ENCODE peak calls at places on chromosomes 2 and 18, in four cellular contexts. A is GM12878, M is K562, Q is HepG2. I is an unnamed sample.

GRCh38 chr2:196403471-196403870 is 232.1 kb upstream of the STK17B start:
- DNase-seq in A (no peak), M (no peak), Q (no peak), I (no peak)

GRCh38 chr2:40348665-40349064 is 103.2 kb downstream of the SLC8A1 start:
- DNase-seq in A (no peak), M (no peak), Q (no peak), I (no peak)

GRCh38 chr18:34003687-34004086 is 221.0 kb downstream of the NOL4 start:
- DNase-seq in A (no peak), M (no peak), Q (no peak), I (peak)

GRCh38 chr18:62445386-62445917 is 77.4 kb upstream of the ZCCHC2 start:
- DNase-seq in A (no peak), M (no peak), Q (no peak), I (no peak)

GRCh38 chr2:187586091-187586632 is 31.9 kb upstream of the TFPI start:
- DNase-seq in A (peak), M (no peak), Q (peak), I (no peak)

GRCh38 chr2:234571620-234572407 is 74.9 kb upstream of the ARL4C start:
- DNase-seq in A (no peak), M (no peak), Q (no peak), I (no peak)

GRCh38 chr2:129074526-129074925 is 755.9 kb upstream of the HS6ST1 start:
- DNase-seq in A (no peak), M (no peak), Q (no peak), I (no peak)

GRCh38 chr18:80188643-80189010 is 58.7 kb downstream of the PARD6G start:
- DNase-seq in A (no peak), M (no peak), Q (no peak), I (no peak)

GRCh38 chr18:9392726-9393125 is 58.2 kb downstream of the TWSG1 start:
- DNase-seq in A (no peak), M (no peak), Q (no peak), I (no peak)

GRCh38 chr2:26243643-26244478 is 571 bp downstream of the HADHA start:
- DNase-seq in A (no peak), M (peak), Q (no peak), I (no peak)

GRCh38 chr2:71102981-71103681 is 26.9 kb downstream of the MCEE start:
- DNase-seq in A (no peak), M (no peak), Q (no peak), I (no peak)

GRCh38 chr2:71101656-71102055 is 28.4 kb downstream of the MCEE start:
- DNase-seq in A (no peak), M (no peak), Q (peak), I (no peak)

GRCh38 chr2:71100195-71100964 is 29.6 kb downstream of the MCEE start:
- DNase-seq in A (peak), M (peak), Q (peak), I (peak)
- TF ChIP-seq CREM in A (no peak), M (peak), Q (no peak), I (no peak)

DNA sequence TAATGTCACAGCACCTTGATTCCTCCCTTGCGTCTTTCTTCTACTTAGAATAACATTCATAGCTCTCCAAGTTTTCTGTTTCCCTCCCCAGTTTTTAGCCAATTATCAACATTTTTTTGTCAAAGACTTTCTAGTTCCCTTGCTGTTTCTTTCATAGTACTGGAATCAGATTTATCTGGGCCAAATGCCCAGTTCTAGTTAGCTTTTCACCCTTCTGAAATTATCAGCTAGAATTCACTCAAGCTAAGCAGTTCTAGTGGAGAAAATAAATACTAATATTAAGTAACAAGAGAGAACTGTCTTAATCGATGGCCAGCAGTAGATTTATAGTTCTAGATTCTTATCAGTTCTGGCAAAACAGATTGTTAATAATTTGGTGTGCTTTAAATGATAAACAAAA is 36.2 kb downstream of the EFEMP1 start:
- DNase-seq in A (no peak), M (no peak), Q (no peak), I (no peak)
- TF ChIP-seq CREM in A (no peak), M (no peak), Q (no peak), I (no peak)

GRCh38 chr2:239275037-239275685 is 125.7 kb downstream of the HDAC4 start:
- DNase-seq in A (no peak), M (peak), Q (no peak), I (no peak)
- TF ChIP-seq CREM in A (peak), M (peak), Q (no peak), I (no peak)

GRCh38 chr2:288002-288742 is at the start of gene ALKAL2:
- DNase-seq in A (no peak), M (no peak), Q (no peak), I (peak)

GRCh38 chr2:286774-287392 is 1.0 kb downstream of the ALKAL2 start:
- DNase-seq in A (no peak), M (no peak), Q (no peak), I (no peak)

GRCh38 chr2:285990-286389 is 1.9 kb downstream of the ALKAL2 start:
- DNase-seq in A (no peak), M (no peak), Q (no peak), I (no peak)

GRCh38 chr2:288743-289361 is 961 bp upstream of the ALKAL2 start:
- DNase-seq in A (no peak), M (no peak), Q (no peak), I (peak)

GRCh38 chr2:287471-287885 is 413 bp downstream of the ALKAL2 start:
- DNase-seq in A (no peak), M (no peak), Q (no peak), I (peak)
- TF ChIP-seq CREM in A (no peak), M (no peak), Q (no peak), I (no peak)

GRCh38 chr2:170361359-170361936 is 183.5 kb downstream of the MYO3B start:
- DNase-seq in A (peak), M (peak), Q (peak), I (peak)

GRCh38 chr2:170362313-170362795 is 184.4 kb downstream of the MYO3B start:
- DNase-seq in A (no peak), M (no peak), Q (no peak), I (no peak)

GRCh38 chr2:170360546-170361358 is 182.8 kb downstream of the MYO3B start:
- DNase-seq in A (no peak), M (no peak), Q (no peak), I (no peak)

GRCh38 chr2:170365003-170365402 is 187.1 kb downstream of the MYO3B start:
- DNase-seq in A (no peak), M (no peak), Q (no peak), I (no peak)

DNA sequence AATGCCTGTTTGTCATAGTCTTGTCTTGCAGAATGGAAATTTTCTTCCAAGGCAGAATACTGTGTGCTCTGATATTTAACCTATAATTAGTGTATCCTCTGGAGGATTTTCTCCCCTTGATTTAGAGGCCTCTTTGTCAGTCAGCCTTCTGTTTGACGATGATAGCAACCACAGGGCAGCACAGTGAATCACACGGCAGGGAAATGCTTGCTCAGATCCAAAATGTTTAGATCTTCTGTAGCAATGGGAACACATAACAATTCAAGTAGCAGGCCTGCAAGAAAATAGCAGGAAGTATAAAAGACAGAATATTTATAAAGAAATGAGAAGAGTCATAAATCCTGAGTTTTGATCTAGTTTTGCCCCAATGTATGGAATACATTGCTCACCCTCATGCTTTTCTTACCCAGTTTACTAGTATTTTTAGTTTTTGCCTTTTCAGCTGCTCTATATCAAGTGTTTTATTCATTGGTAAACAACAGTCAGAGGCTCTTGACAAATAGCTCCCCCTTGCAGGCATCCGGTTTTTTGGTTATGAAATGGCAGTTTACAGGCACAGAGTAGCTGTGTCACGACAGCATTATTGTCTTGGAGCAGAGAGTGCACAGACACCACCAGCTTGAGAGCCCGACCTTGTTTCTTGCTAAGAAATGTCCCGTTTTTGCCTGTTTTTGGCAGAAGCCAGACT is 185.1 kb downstream of the MYO3B start:
- DNase-seq in A (no peak), M (peak), Q (no peak), I (no peak)
- TF ChIP-seq CREM in A (no peak), M (no peak), Q (no peak), I (no peak)

GRCh38 chr2:46652514-46653170 is 173.3 kb downstream of the TMEM247 start:
- DNase-seq in A (no peak), M (no peak), Q (no peak), I (no peak)
- TF ChIP-seq CREM in A (no peak), M (no peak), Q (no peak), I (no peak)

GRCh38 chr18:68796936-68797690 is 767 bp upstream of the CCDC102B start:
- DNase-seq in A (no peak), M (no peak), Q (no peak), I (no peak)

GRCh38 chr18:68803371-68803770 is 5.5 kb downstream of the CCDC102B start:
- DNase-seq in A (no peak), M (no peak), Q (no peak), I (no peak)

GRCh38 chr18:68797901-68798300 is at the start of gene CCDC102B:
- DNase-seq in A (no peak), M (no peak), Q (no peak), I (no peak)

DNA sequence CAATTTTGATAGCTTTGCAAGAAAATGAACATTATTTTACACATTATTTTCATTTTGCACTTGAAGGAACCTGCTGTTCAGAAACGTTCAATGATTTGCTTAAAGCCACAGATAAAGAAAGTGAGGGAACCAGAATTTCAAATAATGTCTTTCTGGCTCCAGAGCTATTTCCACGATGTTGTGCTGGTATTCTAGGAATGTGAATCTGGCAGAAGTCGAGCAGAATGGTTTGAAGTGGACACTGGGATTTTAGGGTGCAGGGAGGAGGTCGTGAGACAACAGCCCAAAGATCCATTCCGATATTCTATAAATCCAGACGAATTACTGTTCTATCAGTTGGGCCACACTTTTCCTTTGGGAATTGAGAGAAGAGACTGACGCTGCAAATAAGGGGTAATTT is 2.2 kb downstream of the CCDC102B start:
- DNase-seq in A (no peak), M (no peak), Q (no peak), I (no peak)
- TF ChIP-seq CREM in A (no peak), M (no peak), Q (no peak), I (no peak)